ENCODE peak calls at places on chromosomes 11 and 22, in eight cellular contexts. One of them, this sample, is unnamed.

GRCh38 chr11:88644724-88645123 is 307.2 kb upstream of the CTSC start:
- DNase-seq in naive thymus-derived CD8-positive, alpha-beta T cell: no peak
- DNase-seq in stimulated activated CD8-positive, alpha-beta memory T cell treated with anti-CD3 and anti-CD28 coated beads, Interleukin-4, amount 100 ng/mL, for 4 hours: no peak
- DNase-seq in NCI-H1105 treated with DMSO at 0.1 percent for 48 hours: no peak
- DNase-seq in DMS153: no peak
- DNase-seq in kidney epithelial cell: no peak
- DNase-seq in MV-4-11: no peak
- DNase-seq in GF-D8: no peak
- DNase-seq in this sample: no peak

GRCh38 chr11:771617-772204 is 5.6 kb downstream of the GATD1 start:
- DNase-seq in naive thymus-derived CD8-positive, alpha-beta T cell: no peak
- DNase-seq in stimulated activated CD8-positive, alpha-beta memory T cell treated with anti-CD3 and anti-CD28 coated beads, Interleukin-4, amount 100 ng/mL, for 4 hours: no peak
- DNase-seq in NCI-H1105 treated with DMSO at 0.1 percent for 48 hours: no peak
- DNase-seq in DMS153: no peak
- DNase-seq in kidney epithelial cell: no peak
- DNase-seq in MV-4-11: no peak
- DNase-seq in GF-D8: no peak
- DNase-seq in this sample: no peak

GRCh38 chr11:23079382-23079813 is 219.1 kb upstream of the CCDC179 start:
- DNase-seq in naive thymus-derived CD8-positive, alpha-beta T cell: no peak
- DNase-seq in stimulated activated CD8-positive, alpha-beta memory T cell treated with anti-CD3 and anti-CD28 coated beads, Interleukin-4, amount 100 ng/mL, for 4 hours: no peak
- DNase-seq in NCI-H1105 treated with DMSO at 0.1 percent for 48 hours: no peak
- DNase-seq in DMS153: no peak
- DNase-seq in kidney epithelial cell: no peak
- DNase-seq in MV-4-11: no peak
- DNase-seq in GF-D8: no peak
- DNase-seq in this sample: no peak

GRCh38 chr22:25827415-25827814 is 85.4 kb downstream of the MYO18B start:
- DNase-seq in naive thymus-derived CD8-positive, alpha-beta T cell: no peak
- DNase-seq in stimulated activated CD8-positive, alpha-beta memory T cell treated with anti-CD3 and anti-CD28 coated beads, Interleukin-4, amount 100 ng/mL, for 4 hours: no peak
- DNase-seq in NCI-H1105 treated with DMSO at 0.1 percent for 48 hours: no peak
- DNase-seq in DMS153: no peak
- DNase-seq in kidney epithelial cell: no peak
- DNase-seq in MV-4-11: no peak
- DNase-seq in GF-D8: no peak
- DNase-seq in this sample: peak

GRCh38 chr11:130001491-130002351 is 914 bp downstream of the PRDM10 start:
- DNase-seq in naive thymus-derived CD8-positive, alpha-beta T cell: peak
- DNase-seq in stimulated activated CD8-positive, alpha-beta memory T cell treated with anti-CD3 and anti-CD28 coated beads, Interleukin-4, amount 100 ng/mL, for 4 hours: peak
- DNase-seq in NCI-H1105 treated with DMSO at 0.1 percent for 48 hours: peak
- DNase-seq in DMS153: peak
- DNase-seq in kidney epithelial cell: no peak
- DNase-seq in MV-4-11: peak
- DNase-seq in GF-D8: no peak
- DNase-seq in this sample: no peak

GRCh38 chr11:1126935-1127663 is 30.7 kb upstream of the MUC5AC start:
- DNase-seq in naive thymus-derived CD8-positive, alpha-beta T cell: no peak
- DNase-seq in stimulated activated CD8-positive, alpha-beta memory T cell treated with anti-CD3 and anti-CD28 coated beads, Interleukin-4, amount 100 ng/mL, for 4 hours: no peak
- DNase-seq in NCI-H1105 treated with DMSO at 0.1 percent for 48 hours: no peak
- DNase-seq in DMS153: no peak
- DNase-seq in kidney epithelial cell: no peak
- DNase-seq in MV-4-11: no peak
- DNase-seq in GF-D8: no peak
- DNase-seq in this sample: no peak

GRCh38 chr11:12761029-12761428 is 86.8 kb downstream of the TEAD1 start:
- DNase-seq in naive thymus-derived CD8-positive, alpha-beta T cell: no peak
- DNase-seq in stimulated activated CD8-positive, alpha-beta memory T cell treated with anti-CD3 and anti-CD28 coated beads, Interleukin-4, amount 100 ng/mL, for 4 hours: no peak
- DNase-seq in NCI-H1105 treated with DMSO at 0.1 percent for 48 hours: peak
- DNase-seq in DMS153: no peak
- DNase-seq in kidney epithelial cell: no peak
- DNase-seq in MV-4-11: no peak
- DNase-seq in GF-D8: no peak
- DNase-seq in this sample: no peak

GRCh38 chr22:38599466-38599865 is 29.5 kb upstream of the DMC1 start:
- DNase-seq in naive thymus-derived CD8-positive, alpha-beta T cell: no peak
- DNase-seq in stimulated activated CD8-positive, alpha-beta memory T cell treated with anti-CD3 and anti-CD28 coated beads, Interleukin-4, amount 100 ng/mL, for 4 hours: no peak
- DNase-seq in NCI-H1105 treated with DMSO at 0.1 percent for 48 hours: no peak
- DNase-seq in DMS153: no peak
- DNase-seq in kidney epithelial cell: no peak
- DNase-seq in MV-4-11: no peak
- DNase-seq in GF-D8: no peak
- DNase-seq in this sample: no peak

GRCh38 chr11:116913000-116913399 is 75.6 kb upstream of the APOA1 start:
- DNase-seq in naive thymus-derived CD8-positive, alpha-beta T cell: no peak
- DNase-seq in stimulated activated CD8-positive, alpha-beta memory T cell treated with anti-CD3 and anti-CD28 coated beads, Interleukin-4, amount 100 ng/mL, for 4 hours: no peak
- DNase-seq in NCI-H1105 treated with DMSO at 0.1 percent for 48 hours: no peak
- DNase-seq in DMS153: no peak
- DNase-seq in kidney epithelial cell: no peak
- DNase-seq in MV-4-11: peak
- DNase-seq in GF-D8: peak
- DNase-seq in this sample: no peak

GRCh38 chr22:46066691-46067090 is 83.6 kb upstream of the PPARA start:
- DNase-seq in naive thymus-derived CD8-positive, alpha-beta T cell: no peak
- DNase-seq in stimulated activated CD8-positive, alpha-beta memory T cell treated with anti-CD3 and anti-CD28 coated beads, Interleukin-4, amount 100 ng/mL, for 4 hours: no peak
- DNase-seq in NCI-H1105 treated with DMSO at 0.1 percent for 48 hours: peak
- DNase-seq in DMS153: peak
- DNase-seq in kidney epithelial cell: no peak
- DNase-seq in MV-4-11: no peak
- DNase-seq in GF-D8: peak
- DNase-seq in this sample: no peak

GRCh38 chr11:71240865-71241691 is 11.3 kb downstream of the SHANK2 start:
- DNase-seq in naive thymus-derived CD8-positive, alpha-beta T cell: no peak
- DNase-seq in stimulated activated CD8-positive, alpha-beta memory T cell treated with anti-CD3 and anti-CD28 coated beads, Interleukin-4, amount 100 ng/mL, for 4 hours: no peak
- DNase-seq in NCI-H1105 treated with DMSO at 0.1 percent for 48 hours: no peak
- DNase-seq in DMS153: peak
- DNase-seq in kidney epithelial cell: peak
- DNase-seq in MV-4-11: peak
- DNase-seq in GF-D8: no peak
- DNase-seq in this sample: no peak

This sample was measured in NCI-H2227 treated with DMSO at 0.1 percent for 48 hours.